ENCODE peak calls at places on chromosomes 3 and 15, in eight cellular contexts. L, R, K, J, W, I, Z and F are unnamed samples. For H3K4me1, the result is how much of the 10 kb centered on the place peaks cover.

GRCh38 chr15:45221053-45221599 is 30.9 kb upstream of the SLC28A2 start:
- DNase-seq in L (no peak), R (no peak), K (no peak), J (no peak), W (no peak), I (no peak), Z (no peak), F (no peak)

GRCh38 chr15:56243117-56243773 is 434 bp downstream of the RFX7 start:
- DNase-seq in L (peak), R (no peak), K (peak), J (peak), W (peak), I (peak), Z (peak), F (peak)

GRCh38 chr3:189724366-189724765 is 93.2 kb downstream of the TP63 start:
- DNase-seq in L (no peak), R (no peak), K (no peak), J (no peak), W (no peak), I (no peak), Z (no peak), F (no peak)

GRCh38 chr3:174440350-174440716 is 418.8 kb upstream of the NAALADL2 start:
- DNase-seq in L (peak), R (no peak), K (peak), J (no peak), W (no peak), I (peak), Z (no peak), F (no peak)

GRCh38 chr3:16200411-16200810 is 25.9 kb downstream of the GALNT15 start:
- DNase-seq in L (peak), R (no peak), K (no peak), J (no peak), W (no peak), I (no peak), Z (no peak), F (no peak)

GRCh38 chr3:102189564-102190339 is 245.1 kb upstream of the ZPLD1 start:
- DNase-seq in L (peak), R (no peak), K (no peak), J (no peak), W (no peak), I (no peak), Z (no peak), F (no peak)

GRCh38 chr3:169754711-169755110 is 10.1 kb downstream of the TERC start:
- DNase-seq in L (no peak), R (no peak), K (no peak), J (no peak), W (no peak), I (no peak), Z (no peak), F (no peak)

GRCh38 chr3:66239513-66240135 is 18.8 kb downstream of the SLC25A26 start:
- DNase-seq in L (no peak), R (no peak), K (no peak), J (no peak), W (no peak), I (no peak), Z (no peak), F (no peak)

GRCh38 chr15:35181538-35181937 is 96.4 kb upstream of the NANOGP8 start:
- DNase-seq in L (peak), R (no peak), K (no peak), J (no peak), W (no peak), I (no peak), Z (no peak), F (no peak)

GRCh38 chr3:128349963-128350599 is 116.6 kb downstream of the DNAJB8 start:
- DNase-seq in L (no peak), R (no peak), K (no peak), J (peak), W (peak), I (no peak), Z (no peak), F (no peak)

GRCh38 chr3:183252973-183253363 is at the start of gene B3GNT5:
- DNase-seq in L (no peak), R (no peak), K (no peak), J (peak), W (peak), I (no peak), Z (no peak), F (peak)

GRCh38 chr15:74816624-74817369 is 4.2 kb downstream of the LMAN1L start:
- DNase-seq in L (no peak), R (no peak), K (no peak), J (no peak), W (no peak), I (no peak), Z (no peak), F (no peak)

GRCh38 chr15:57218826-57219576 is 157.3 kb upstream of the CGNL1 start:
- DNase-seq in L (peak), R (no peak), K (peak), J (no peak), W (no peak), I (no peak), Z (no peak), F (no peak)

GRCh38 chr3:183697610-183698317 is at the start of gene YEATS2:
- DNase-seq in L (peak), R (peak), K (peak), J (peak), W (peak), I (peak), Z (no peak), F (peak)

GRCh38 chr3:55434789-55435188 is 52.3 kb downstream of the WNT5A start:
- DNase-seq in L (no peak), R (no peak), K (peak), J (no peak), W (no peak), I (no peak), Z (no peak), F (no peak)

GRCh38 chr15:43777293-43777819 is 590 bp upstream of the ELL3 start:
- DNase-seq in L (peak), R (peak), K (peak), J (peak), W (peak), I (peak), Z (peak), F (peak)

GRCh38 chr15:89129123-89129815 is 41.0 kb downstream of the ABHD2 start:
- DNase-seq in L (no peak), R (peak), K (peak), J (peak), W (peak), I (no peak), Z (no peak), F (peak)

GRCh38 chr15:95086543-95087252 is 855.3 kb downstream of the MCTP2 start:
- DNase-seq in L (peak), R (no peak), K (no peak), J (no peak), W (no peak), I (no peak), Z (no peak), F (no peak)

GRCh38 chr3:144586382-144586781 is 614.8 kb downstream of the DIPK2A start:
- DNase-seq in L (peak), R (no peak), K (no peak), J (no peak), W (no peak), I (no peak), Z (no peak), F (no peak)

GRCh38 chr15:47937834-47938233 is 183.0 kb upstream of the SLC24A5 start:
- DNase-seq in L (no peak), R (no peak), K (no peak), J (no peak), W (no peak), I (no peak), Z (no peak), F (no peak)

GRCh38 chr3:69865920-69866679 is 126.8 kb downstream of the MITF start:
- DNase-seq in L (no peak), R (no peak), K (no peak), J (peak), W (peak), I (no peak), Z (no peak), F (no peak)

GRCh38 chr15:66849393-66849745 is 147.3 kb downstream of the SMAD6 start:
- DNase-seq in L (no peak), R (no peak), K (no peak), J (no peak), W (no peak), I (no peak), Z (no peak), F (no peak)

GRCh38 chr3:52793702-52794611 is 639 bp upstream of the ITIH3 start:
- DNase-seq in L (no peak), R (no peak), K (no peak), J (no peak), W (no peak), I (no peak), Z (no peak), F (no peak)
- H3K4me1 ChIP-seq in L (under half), R (under half), K (under half), J (under half), W (under half), I (under half), Z (under half), F (under half)

DNA sequence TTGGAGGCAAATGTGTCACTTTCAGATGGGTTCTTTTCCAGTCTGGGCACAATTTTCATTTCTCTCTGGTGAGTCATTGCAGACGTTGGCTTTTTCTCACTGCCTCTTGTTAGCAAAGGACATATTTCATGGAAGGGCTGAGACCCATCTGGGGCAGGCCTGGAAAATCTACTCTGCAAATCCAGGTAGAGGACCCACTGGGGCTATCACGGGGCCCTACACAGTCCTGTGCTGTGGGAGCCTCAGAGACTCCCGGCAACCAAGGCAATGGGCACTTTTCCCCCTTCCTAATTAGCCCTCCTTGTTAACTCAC is 58.0 kb downstream of the HRH1 start:
- DNase-seq in L (peak), R (no peak), K (no peak), J (peak), W (no peak), I (no peak), Z (no peak), F (no peak)
- H3K4me1 ChIP-seq in L (under half), R (under half), K (under half), J (under half), W (under half), I (under half), Z (under half), F (under half)

GRCh38 chr3:195122261-195122660 is 148.7 kb downstream of the XXYLT1 start:
- DNase-seq in L (no peak), R (no peak), K (no peak), J (no peak), W (no peak), I (no peak), Z (no peak), F (no peak)
- H3K4me1 ChIP-seq in L (under half), R (under half), K (under half), J (under half), W (under half), I (under half), Z (under half), F (under half)

GRCh38 chr3:58016710-58017109 is 8.5 kb downstream of the FLNB start:
- DNase-seq in L (no peak), R (no peak), K (no peak), J (no peak), W (no peak), I (no peak), Z (no peak), F (no peak)
- H3K4me1 ChIP-seq in L (under half), R (under half), K (under half), J (half or more), W (under half), I (under half), Z (under half), F (under half)

GRCh38 chr3:57064615-57065014 is 4.2 kb downstream of the SPATA12 start:
- DNase-seq in L (no peak), R (no peak), K (no peak), J (no peak), W (no peak), I (no peak), Z (no peak), F (no peak)

GRCh38 chr3:57069471-57070010 is 9.1 kb downstream of the SPATA12 start:
- DNase-seq in L (no peak), R (no peak), K (peak), J (no peak), W (no peak), I (no peak), Z (no peak), F (no peak)

GRCh38 chr3:57065588-57065987 is 5.1 kb downstream of the SPATA12 start:
- DNase-seq in L (peak), R (no peak), K (peak), J (no peak), W (no peak), I (no peak), Z (no peak), F (no peak)

GRCh38 chr3:57068437-57069089 is 8.1 kb downstream of the SPATA12 start:
- DNase-seq in L (peak), R (no peak), K (peak), J (no peak), W (peak), I (peak), Z (peak), F (no peak)

DNA sequence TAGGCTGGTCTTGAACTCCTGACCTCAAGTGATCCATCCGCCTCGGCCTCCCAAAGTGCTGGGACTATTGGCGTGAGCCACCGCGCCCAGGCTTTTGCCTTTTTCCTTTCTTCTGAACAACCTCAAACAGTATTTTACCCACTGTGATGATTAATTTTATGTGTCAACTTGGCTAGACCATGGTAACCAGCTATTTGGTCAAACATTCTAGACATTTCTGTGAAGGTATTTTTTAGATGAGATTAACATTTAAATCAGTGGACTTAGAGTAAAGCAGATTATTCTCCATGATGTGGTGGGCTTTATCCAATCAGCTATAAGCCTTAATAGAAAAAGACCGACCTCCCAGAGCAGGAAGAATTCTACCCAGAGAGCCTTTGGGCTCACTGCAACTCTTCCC is 6.0 kb downstream of the SPATA12 start:
- DNase-seq in L (peak), R (no peak), K (no peak), J (no peak), W (no peak), I (no peak), Z (no peak), F (no peak)
- H3K4me1 ChIP-seq in L (under half), R (under half), K (half or more), J (under half), W (under half), I (under half), Z (under half), F (under half)

GRCh38 chr3:13134166-13134878 is 61.1 kb upstream of the IQSEC1 start:
- DNase-seq in L (no peak), R (no peak), K (no peak), J (peak), W (no peak), I (no peak), Z (no peak), F (no peak)
- H3K4me1 ChIP-seq in L (under half), R (under half), K (under half), J (under half), W (under half), I (under half), Z (under half), F (under half)

DNA sequence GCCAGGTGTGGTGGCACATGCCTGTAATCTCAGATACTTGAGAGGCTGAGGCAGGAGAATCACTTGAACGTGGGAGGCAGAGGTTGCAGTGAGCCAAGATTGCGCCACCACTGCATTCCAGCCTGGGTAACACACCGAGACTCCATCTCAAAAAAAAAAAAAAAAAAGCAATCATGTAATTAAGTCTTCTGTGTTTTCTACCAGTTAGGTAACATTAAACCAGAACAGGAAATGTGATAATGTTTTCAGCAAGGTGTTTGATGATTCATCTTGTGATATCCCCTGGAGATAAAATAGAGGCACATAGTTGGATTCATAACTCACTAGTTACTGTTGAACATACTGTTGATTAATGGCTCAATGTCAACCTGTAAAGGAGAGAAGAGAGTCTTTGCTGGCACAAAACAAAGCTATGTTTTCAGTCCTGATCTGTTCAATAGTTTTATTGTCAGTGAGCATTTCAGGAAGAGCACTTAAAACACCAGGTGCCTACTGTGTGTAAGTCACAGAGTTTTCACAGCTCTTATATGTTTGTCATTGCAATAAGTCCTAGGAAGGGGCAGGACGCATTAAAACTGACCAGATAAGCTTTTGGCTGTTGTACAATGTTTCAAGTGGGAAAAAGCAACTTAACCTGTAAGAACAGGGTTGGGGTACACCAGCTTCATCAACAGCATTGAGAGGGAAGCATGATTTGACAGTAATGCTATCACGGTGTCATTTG is 19.5 kb downstream of the DNAJB11 start:
- DNase-seq in L (peak), R (no peak), K (no peak), J (no peak), W (no peak), I (no peak), Z (no peak), F (peak)
- H3K4me1 ChIP-seq in L (under half), R (under half), K (under half), J (under half), W (under half), I (under half), Z (under half), F (under half)

GRCh38 chr3:192901435-192901834 is 16.2 kb downstream of the MB21D2 start:
- DNase-seq in L (peak), R (no peak), K (no peak), J (no peak), W (no peak), I (no peak), Z (no peak), F (no peak)

GRCh38 chr3:192902481-192903023 is 15.1 kb downstream of the MB21D2 start:
- DNase-seq in L (no peak), R (no peak), K (no peak), J (peak), W (no peak), I (no peak), Z (no peak), F (no peak)

GRCh38 chr3:192897005-192897404 is 20.7 kb downstream of the MB21D2 start:
- DNase-seq in L (no peak), R (no peak), K (no peak), J (no peak), W (no peak), I (no peak), Z (no peak), F (no peak)

GRCh38 chr3:192896208-192896607 is 21.4 kb downstream of the MB21D2 start:
- DNase-seq in L (no peak), R (no peak), K (no peak), J (no peak), W (no peak), I (no peak), Z (no peak), F (no peak)

GRCh38 chr3:192899540-192899982 is 18.1 kb downstream of the MB21D2 start:
- DNase-seq in L (peak), R (no peak), K (no peak), J (no peak), W (no peak), I (no peak), Z (no peak), F (no peak)
- H3K4me1 ChIP-seq in L (under half), R (under half), K (under half), J (under half), W (under half), I (under half), Z (under half), F (under half)

GRCh38 chr3:30628931-30629590 is 22.7 kb downstream of the TGFBR2 start:
- DNase-seq in L (no peak), R (no peak), K (peak), J (no peak), W (no peak), I (no peak), Z (no peak), F (peak)

GRCh38 chr3:30629736-30630135 is 23.3 kb downstream of the TGFBR2 start:
- DNase-seq in L (no peak), R (no peak), K (no peak), J (no peak), W (no peak), I (no peak), Z (no peak), F (no peak)

GRCh38 chr3:30626443-30627181 is 20.2 kb downstream of the TGFBR2 start:
- DNase-seq in L (peak), R (no peak), K (no peak), J (no peak), W (no peak), I (no peak), Z (no peak), F (no peak)

GRCh38 chr3:30630238-30631030 is 24.0 kb downstream of the TGFBR2 start:
- DNase-seq in L (no peak), R (no peak), K (no peak), J (no peak), W (no peak), I (no peak), Z (no peak), F (no peak)

DNA sequence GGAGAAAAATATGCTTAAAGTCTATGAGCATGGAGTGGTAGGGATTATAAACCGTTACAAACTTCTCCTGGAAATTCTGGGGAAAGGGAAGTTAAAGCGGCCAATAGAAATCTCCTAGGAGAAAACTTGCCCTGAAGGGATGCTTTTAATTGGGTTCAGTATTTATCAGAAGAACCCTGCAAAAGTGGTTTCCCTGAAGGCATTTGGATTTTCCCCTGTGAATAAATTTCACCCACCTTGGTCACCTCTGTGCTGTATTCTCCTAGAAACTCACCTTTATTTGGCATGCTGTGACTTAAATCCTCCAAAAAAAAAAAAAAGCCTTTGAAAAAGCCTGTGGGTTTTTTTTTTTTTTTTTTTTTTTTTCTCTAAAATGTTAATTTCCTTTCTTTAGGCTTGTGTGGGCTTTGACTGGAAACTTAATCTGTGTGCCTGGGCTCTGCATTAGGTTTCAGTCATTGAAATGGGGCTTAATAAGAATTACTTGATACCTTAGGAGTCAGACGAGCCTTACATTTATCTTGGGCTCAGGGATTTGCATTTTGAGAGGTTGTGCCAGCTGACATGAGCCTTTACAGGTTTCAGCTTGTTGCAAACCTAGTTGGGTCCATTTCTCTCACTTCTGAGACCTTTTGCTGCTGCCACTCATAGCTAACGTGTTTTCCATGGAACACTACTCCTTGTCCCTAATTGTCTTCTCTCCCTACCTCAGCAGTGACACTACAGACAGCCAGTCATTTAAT is 22.0 kb downstream of the TGFBR2 start:
- DNase-seq in L (no peak), R (no peak), K (no peak), J (no peak), W (no peak), I (no peak), Z (no peak), F (no peak)
- H3K4me1 ChIP-seq in L (under half), R (half or more), K (half or more), J (half or more), W (half or more), I (under half), Z (under half), F (half or more)